ENCODE peak calls at places on chromosomes 4 and X, in eight cellular contexts. One of them, this sample, is unnamed.

GRCh38 chrX:14941301-14941700 is 68.1 kb downstream of the MOSPD2 start:
- DNase-seq in K562: no peak
- DNase-seq in tibial nerve: no peak
- DNase-seq in PC-3: no peak
- DNase-seq in nephron progenitor cell: no peak
- DNase-seq in GM12878: no peak
- DNase-seq in lower lobe of right lung: no peak
- DNase-seq in heart right ventricle: no peak
- DNase-seq in this sample: no peak

GRCh38 chr4:41538017-41538733 is at the start of gene LIMCH1:
- DNase-seq in K562: no peak
- DNase-seq in tibial nerve: peak; percentile 31
- DNase-seq in PC-3: peak; percentile 3
- DNase-seq in nephron progenitor cell: peak; percentile 7
- DNase-seq in GM12878: no peak
- DNase-seq in lower lobe of right lung: peak; percentile 49
- DNase-seq in heart right ventricle: peak; percentile 82
- DNase-seq in this sample: no peak

GRCh38 chrX:40644821-40645358 is 2.5 kb downstream of the CXorf38 start:
- DNase-seq in K562: peak; percentile 50
- DNase-seq in tibial nerve: peak; percentile 18
- DNase-seq in PC-3: peak; percentile 72
- DNase-seq in nephron progenitor cell: no peak
- DNase-seq in GM12878: peak; percentile 68
- DNase-seq in lower lobe of right lung: peak; percentile 57
- DNase-seq in heart right ventricle: peak; percentile 67
- DNase-seq in this sample: no peak

GRCh38 chr4:29867412-29867811 is 852.8 kb upstream of the PCDH7 start:
- DNase-seq in K562: no peak
- DNase-seq in tibial nerve: no peak
- DNase-seq in PC-3: no peak
- DNase-seq in nephron progenitor cell: no peak
- DNase-seq in GM12878: no peak
- DNase-seq in lower lobe of right lung: no peak
- DNase-seq in heart right ventricle: no peak
- DNase-seq in this sample: no peak

GRCh38 chr4:113024373-113024772 is 25.1 kb upstream of the ANK2 start:
- DNase-seq in K562: no peak
- DNase-seq in tibial nerve: no peak
- DNase-seq in PC-3: no peak
- DNase-seq in nephron progenitor cell: no peak
- DNase-seq in GM12878: no peak
- DNase-seq in lower lobe of right lung: no peak
- DNase-seq in heart right ventricle: no peak
- DNase-seq in this sample: no peak

GRCh38 chr4:16483540-16483939 is 257.3 kb upstream of the TAPT1 start:
- DNase-seq in K562: no peak
- DNase-seq in tibial nerve: no peak
- DNase-seq in PC-3: no peak
- DNase-seq in nephron progenitor cell: no peak
- DNase-seq in GM12878: no peak
- DNase-seq in lower lobe of right lung: no peak
- DNase-seq in heart right ventricle: no peak
- DNase-seq in this sample: no peak

GRCh38 chr4:106985830-106986229 is 50.3 kb downstream of the DKK2 start:
- DNase-seq in K562: no peak
- DNase-seq in tibial nerve: no peak
- DNase-seq in PC-3: no peak
- DNase-seq in nephron progenitor cell: no peak
- DNase-seq in GM12878: no peak
- DNase-seq in lower lobe of right lung: no peak
- DNase-seq in heart right ventricle: no peak
- DNase-seq in this sample: no peak

GRCh38 chr4:6986067-6986780 is 56.9 kb upstream of the TADA2B start:
- DNase-seq in K562: peak; percentile 48
- DNase-seq in tibial nerve: peak; percentile 49
- DNase-seq in PC-3: peak; percentile 25
- DNase-seq in nephron progenitor cell: peak; percentile 32
- DNase-seq in GM12878: no peak
- DNase-seq in lower lobe of right lung: peak; percentile 64
- DNase-seq in heart right ventricle: peak; percentile 70
- DNase-seq in this sample: peak; percentile 29

GRCh38 chr4:22385615-22386014 is 130.3 kb downstream of the ADGRA3 start:
- DNase-seq in K562: no peak
- DNase-seq in tibial nerve: no peak
- DNase-seq in PC-3: peak; percentile 86
- DNase-seq in nephron progenitor cell: no peak
- DNase-seq in GM12878: no peak
- DNase-seq in lower lobe of right lung: no peak
- DNase-seq in heart right ventricle: no peak
- DNase-seq in this sample: no peak

GRCh38 chr4:85940131-85940530 is 419.7 kb downstream of the MAPK10 start:
- DNase-seq in K562: no peak
- DNase-seq in tibial nerve: no peak
- DNase-seq in PC-3: no peak
- DNase-seq in nephron progenitor cell: no peak
- DNase-seq in GM12878: no peak
- DNase-seq in lower lobe of right lung: no peak
- DNase-seq in heart right ventricle: no peak
- DNase-seq in this sample: no peak

GRCh38 chr4:26220704-26221103 is 100.1 kb upstream of the RBPJ start:
- DNase-seq in K562: no peak
- DNase-seq in tibial nerve: no peak
- DNase-seq in PC-3: peak; percentile 79
- DNase-seq in nephron progenitor cell: no peak
- DNase-seq in GM12878: no peak
- DNase-seq in lower lobe of right lung: no peak
- DNase-seq in heart right ventricle: no peak
- DNase-seq in this sample: no peak

GRCh38 chr4:110632506-110633357 is 9.9 kb upstream of the PITX2 start:
- DNase-seq in K562: no peak
- DNase-seq in tibial nerve: no peak
- DNase-seq in PC-3: no peak
- DNase-seq in nephron progenitor cell: peak; percentile 61
- DNase-seq in GM12878: no peak
- DNase-seq in lower lobe of right lung: no peak
- DNase-seq in heart right ventricle: no peak
- DNase-seq in this sample: peak; percentile 18

GRCh38 chr4:74669702-74670101 is 124.6 kb downstream of the BTC start:
- DNase-seq in K562: no peak
- DNase-seq in tibial nerve: no peak
- DNase-seq in PC-3: no peak
- DNase-seq in nephron progenitor cell: no peak
- DNase-seq in GM12878: no peak
- DNase-seq in lower lobe of right lung: no peak
- DNase-seq in heart right ventricle: no peak
- DNase-seq in this sample: no peak

GRCh38 chrX:17859609-17860178 is 1.4 kb downstream of the RAI2 start:
- DNase-seq in K562: no peak
- DNase-seq in tibial nerve: no peak
- DNase-seq in PC-3: no peak
- DNase-seq in nephron progenitor cell: peak; percentile 14
- DNase-seq in GM12878: no peak
- DNase-seq in lower lobe of right lung: peak; percentile 58
- DNase-seq in heart right ventricle: no peak
- DNase-seq in this sample: no peak

DNA sequence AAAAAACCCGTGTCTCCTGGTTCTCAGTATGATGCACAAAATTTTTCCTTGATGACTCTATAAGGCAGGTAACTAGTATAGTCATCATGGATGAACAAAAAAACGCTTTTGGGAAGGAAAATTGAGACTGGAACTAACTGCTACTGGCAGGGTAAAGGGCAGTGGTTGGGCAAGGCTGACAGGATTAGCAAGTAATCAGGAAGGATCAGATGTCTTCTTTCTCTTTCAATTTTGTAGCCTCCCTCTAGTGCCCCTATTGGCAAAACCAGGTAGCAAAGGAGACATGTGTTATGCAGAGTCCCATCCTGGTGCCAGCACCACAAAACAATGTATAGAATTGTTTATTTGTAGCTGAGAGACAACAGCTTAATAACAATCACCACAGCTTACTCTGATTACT is 12.8 kb upstream of the SLITRK4 start:
- DNase-seq in K562: no peak
- DNase-seq in tibial nerve: no peak
- DNase-seq in PC-3: peak; percentile 73
- DNase-seq in nephron progenitor cell: no peak
- DNase-seq in GM12878: no peak
- DNase-seq in lower lobe of right lung: peak; percentile 39
- DNase-seq in heart right ventricle: no peak
- DNase-seq in this sample: peak; percentile 12
- TF ChIP-seq CTCF in K562: no peak
- TF ChIP-seq CTCF in tibial nerve: no peak
- TF ChIP-seq CTCF in PC-3: peak; percentile 54
- TF ChIP-seq CTCF in nephron progenitor cell: peak; percentile 31
- TF ChIP-seq CTCF in GM12878: peak; percentile 33
- TF ChIP-seq CTCF in lower lobe of right lung: peak; percentile 15
- TF ChIP-seq CTCF in heart right ventricle: no peak
- TF ChIP-seq CTCF in this sample: no peak

GRCh38 chr4:10225096-10225495 is 108.5 kb upstream of the WDR1 start:
- DNase-seq in K562: no peak
- DNase-seq in tibial nerve: no peak
- DNase-seq in PC-3: no peak
- DNase-seq in nephron progenitor cell: no peak
- DNase-seq in GM12878: no peak
- DNase-seq in lower lobe of right lung: no peak
- DNase-seq in heart right ventricle: no peak
- DNase-seq in this sample: no peak
- TF ChIP-seq CTCF in K562: no peak
- TF ChIP-seq CTCF in tibial nerve: no peak
- TF ChIP-seq CTCF in PC-3: no peak
- TF ChIP-seq CTCF in nephron progenitor cell: no peak
- TF ChIP-seq CTCF in GM12878: no peak
- TF ChIP-seq CTCF in lower lobe of right lung: no peak
- TF ChIP-seq CTCF in heart right ventricle: no peak
- TF ChIP-seq CTCF in this sample: no peak

DNA sequence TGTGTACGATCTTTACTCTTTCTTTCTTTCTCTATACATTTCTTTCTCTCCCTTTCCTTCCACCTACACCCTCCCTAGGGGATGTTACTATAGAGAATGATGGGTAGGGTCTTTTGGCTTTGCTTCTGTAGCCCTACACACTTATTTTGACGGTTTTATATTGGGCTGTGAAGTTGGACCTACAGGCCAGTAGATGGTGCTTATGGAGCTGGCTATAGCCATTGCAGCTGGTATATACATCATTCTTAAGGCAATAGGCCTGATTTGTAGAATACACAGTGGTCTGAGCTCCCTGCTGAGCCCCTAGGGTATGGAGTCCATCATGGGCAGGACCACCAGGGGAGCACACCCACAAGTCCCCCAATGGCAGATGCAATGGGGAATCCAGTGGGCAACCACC is 1869.7 kb downstream of the STIM2 start:
- DNase-seq in K562: no peak
- DNase-seq in tibial nerve: no peak
- DNase-seq in PC-3: no peak
- DNase-seq in nephron progenitor cell: no peak
- DNase-seq in GM12878: no peak
- DNase-seq in lower lobe of right lung: no peak
- DNase-seq in heart right ventricle: no peak
- DNase-seq in this sample: no peak
- TF ChIP-seq CTCF in K562: no peak
- TF ChIP-seq CTCF in tibial nerve: no peak
- TF ChIP-seq CTCF in PC-3: no peak
- TF ChIP-seq CTCF in nephron progenitor cell: no peak
- TF ChIP-seq CTCF in GM12878: no peak
- TF ChIP-seq CTCF in lower lobe of right lung: no peak
- TF ChIP-seq CTCF in heart right ventricle: no peak
- TF ChIP-seq CTCF in this sample: no peak

DNA sequence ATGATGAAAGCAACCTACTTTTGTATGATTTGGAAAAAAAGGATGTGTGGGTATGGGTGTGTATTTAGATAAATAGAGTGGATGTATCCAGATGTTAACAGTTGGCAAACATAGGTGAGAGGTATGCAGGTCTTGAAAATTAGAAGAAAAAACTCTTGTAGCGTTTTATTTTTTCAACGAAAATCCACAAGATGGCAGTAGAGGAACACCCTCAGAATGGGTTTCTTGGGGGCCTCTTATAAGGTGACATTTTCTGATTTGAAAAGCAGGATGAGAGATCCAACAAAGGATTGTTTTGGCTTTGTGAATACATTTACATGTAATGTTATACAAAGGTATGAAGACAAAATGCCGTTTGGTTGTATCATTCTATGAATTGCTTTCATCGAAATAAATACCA is 68.3 kb downstream of the FMR1NB start:
- DNase-seq in K562: peak; percentile 16
- DNase-seq in tibial nerve: no peak
- DNase-seq in PC-3: peak; percentile 56
- DNase-seq in nephron progenitor cell: peak; percentile 9
- DNase-seq in GM12878: no peak
- DNase-seq in lower lobe of right lung: no peak
- DNase-seq in heart right ventricle: no peak
- DNase-seq in this sample: peak; percentile 3
- TF ChIP-seq CTCF in K562: peak; percentile 23
- TF ChIP-seq CTCF in tibial nerve: peak; percentile 34
- TF ChIP-seq CTCF in PC-3: peak; percentile 65
- TF ChIP-seq CTCF in nephron progenitor cell: peak; percentile 63
- TF ChIP-seq CTCF in GM12878: peak; percentile 46
- TF ChIP-seq CTCF in lower lobe of right lung: peak; percentile 37
- TF ChIP-seq CTCF in heart right ventricle: peak; percentile 54
- TF ChIP-seq CTCF in this sample: peak; percentile 35